ENCODE peak calls at places on chromosome 13, in ten cellular contexts. K is amygdala; B is cardiac fibroblast; M is stimulated activated CD4-positive, alpha-beta T cell treated with anti-CD3 and anti-CD28 coated beads, Interleukin-1b, Interleukin-23, amount 100 ng/mL, for 4 hours; R is LHCN-M2; W is fibroblast of lung; Z is T-helper 17 cell; L is T-cell; U is activated naive CD4-positive, alpha-beta T cell; H is AG04449. S is an unnamed sample.

GRCh38 chr13:96141032-96141431 is 51.1 kb downstream of the HS6ST3 start:
- DNase-seq in K (no peak), U (no peak), M (no peak), H (peak), B (peak), W (peak), L (no peak), R (peak), Z (no peak), S (no peak)

GRCh38 chr13:98528663-98529064 is 48.2 kb downstream of the STK24 start:
- DNase-seq in W (peak), H (no peak), K (no peak), B (peak), Z (no peak), M (no peak), R (no peak), U (no peak), L (no peak), S (no peak)

GRCh38 chr13:50081106-50081898 is 66.1 kb downstream of the KCNRG start:
- DNase-seq in Z (peak), U (peak), B (no peak), K (no peak), W (no peak), R (no peak), H (no peak), L (peak), M (peak), S (peak)

GRCh38 chr13:50511877-50512332 is 331.6 kb downstream of the DLEU7 start:
- DNase-seq in U (no peak), R (no peak), H (no peak), B (no peak), W (no peak), M (no peak), L (no peak), Z (no peak), K (no peak), S (peak)

GRCh38 chr13:73089216-73089615 is 30.4 kb downstream of the KLF5 start:
- DNase-seq in R (no peak), W (no peak), Z (no peak), L (no peak), K (no peak), U (no peak), M (no peak), H (no peak), B (no peak), S (no peak)

GRCh38 chr13:98416408-98416807 is 160.5 kb downstream of the STK24 start:
- DNase-seq in L (no peak), K (no peak), B (no peak), R (no peak), Z (no peak), H (no peak), U (no peak), M (no peak), W (no peak), S (no peak)

GRCh38 chr13:99987180-99988047 is 5.8 kb downstream of the ZIC2 start:
- DNase-seq in H (no peak), B (no peak), Z (no peak), K (no peak), R (no peak), U (no peak), W (no peak), L (no peak), M (no peak), S (no peak)

GRCh38 chr13:52003551-52003950 is 7.7 kb downstream of the ATP7B start:
- DNase-seq in U (no peak), R (no peak), B (no peak), W (no peak), Z (no peak), M (no peak), H (no peak), L (no peak), K (no peak), S (no peak)

GRCh38 chr13:29474991-29475390 is 120.5 kb downstream of the SLC7A1 start:
- DNase-seq in H (no peak), L (no peak), M (no peak), B (peak), U (no peak), W (peak), Z (no peak), R (peak), K (no peak), S (no peak)

GRCh38 chr13:48532146-48532472 is 771 bp downstream of the RCBTB2 start:
- DNase-seq in B (peak), H (no peak), L (no peak), K (no peak), M (no peak), Z (no peak), R (no peak), W (peak), U (no peak), S (no peak)

GRCh38 chr13:66922444-66922843 is 307.7 kb downstream of the PCDH9 start:
- DNase-seq in U (no peak), M (no peak), H (no peak), K (no peak), B (no peak), Z (no peak), W (no peak), R (no peak), L (no peak), S (no peak)

GRCh38 chr13:30045916-30046704 is 195.7 kb upstream of the UBL3 start:
- DNase-seq in M (no peak), W (no peak), U (no peak), Z (no peak), R (peak), H (peak), K (no peak), B (peak), L (no peak), S (no peak)

GRCh38 chr13:70714993-70715392 is 606.7 kb upstream of the KLHL1 start:
- DNase-seq in W (no peak), R (no peak), U (no peak), M (no peak), H (no peak), K (no peak), Z (no peak), L (no peak), B (no peak), S (no peak)

S was measured in stimulated activated naive B cell treated with anti-CD40 and anti-IgM and Interleukin-4, amounts not matched to agents 10 μg/mL and 1 μg/mL and 100 μg/mL, for 72 hours.